ENCODE peak calls at places on chromosomes 13 and 19, in eight cellular contexts. M is naive thymus-derived CD4-positive, alpha-beta T cell; W is heart right ventricle; Z is aorta; I is OCI-LY7; K is K562; X is IMR-90; Y is astrocyte. E is an unnamed sample.

GRCh38 chr13:105327727-105328126 is 1207.7 kb downstream of the EFNB2 start:
- DNase-seq in W (no peak), Z (no peak), I (no peak), Y (peak), K (no peak), M (no peak), X (peak), E (no peak)

GRCh38 chr19:35013047-35013819 is 13.1 kb downstream of the GRAMD1A start:
- DNase-seq in Z (peak), X (peak), W (peak), M (peak), Y (peak), K (peak), I (peak), E (peak)

GRCh38 chr19:14383898-14384669 is 2.8 kb downstream of the ADGRE5 start:
- DNase-seq in M (no peak), Y (peak), I (peak), K (peak), X (peak), Z (no peak), W (no peak), E (no peak)

GRCh38 chr13:114116734-114117133 is 15.7 kb downstream of the RASA3 start:
- DNase-seq in Y (no peak), I (no peak), W (no peak), M (no peak), K (no peak), Z (no peak), X (no peak), E (peak)

GRCh38 chr19:29785955-29786589 is 25.7 kb upstream of the CCNE1 start:
- DNase-seq in X (no peak), Y (no peak), W (no peak), K (peak), Z (no peak), I (peak), M (no peak), E (peak)

GRCh38 chr13:112995395-112996091 is 26.5 kb downstream of the MCF2L start:
- DNase-seq in Z (no peak), K (no peak), Y (no peak), X (no peak), W (peak), M (no peak), I (no peak), E (peak)

GRCh38 chr19:15337202-15337601 is 4.9 kb upstream of the BRD4 start:
- DNase-seq in K (no peak), I (no peak), M (no peak), X (peak), Z (no peak), Y (peak), W (no peak), E (no peak)

GRCh38 chr13:73782781-73783180 is 351.4 kb downstream of the KLF12 start:
- DNase-seq in Y (peak), X (peak), W (no peak), Z (no peak), K (no peak), M (no peak), I (no peak), E (no peak)

GRCh38 chr13:80363890-80364503 is 23.1 kb upstream of the SPRY2 start:
- DNase-seq in K (peak), Y (no peak), Z (no peak), M (no peak), X (peak), W (no peak), I (peak), E (no peak)

GRCh38 chr19:16654151-16654550 is 5.8 kb downstream of the SMIM7 start:
- DNase-seq in W (no peak), I (no peak), X (no peak), Y (no peak), Z (no peak), M (no peak), K (no peak), E (no peak)

GRCh38 chr19:46654621-46655152 is 6.3 kb downstream of the DACT3 start:
- DNase-seq in I (no peak), M (no peak), Z (peak), K (no peak), X (no peak), Y (no peak), W (no peak), E (peak)

GRCh38 chr19:46551175-46551574 is 50.0 kb upstream of the CALM3 start:
- DNase-seq in W (no peak), K (no peak), Z (no peak), X (no peak), M (no peak), I (no peak), Y (no peak), E (no peak)

GRCh38 chr19:17170538-17171297 is 44.4 kb upstream of the USE1 start:
- DNase-seq in W (no peak), X (no peak), Z (no peak), Y (no peak), I (peak), M (no peak), K (no peak), E (no peak)

GRCh38 chr13:84126671-84127171 is 244.4 kb upstream of the SLITRK1 start:
- DNase-seq in Y (peak), X (no peak), Z (peak), W (no peak), K (no peak), I (no peak), M (no peak), E (peak)

GRCh38 chr19:23999821-24000610 is 85.3 kb downstream of the ZNF726 start:
- DNase-seq in Z (no peak), K (no peak), W (no peak), X (no peak), Y (no peak), M (no peak), I (no peak), E (no peak)

DNA sequence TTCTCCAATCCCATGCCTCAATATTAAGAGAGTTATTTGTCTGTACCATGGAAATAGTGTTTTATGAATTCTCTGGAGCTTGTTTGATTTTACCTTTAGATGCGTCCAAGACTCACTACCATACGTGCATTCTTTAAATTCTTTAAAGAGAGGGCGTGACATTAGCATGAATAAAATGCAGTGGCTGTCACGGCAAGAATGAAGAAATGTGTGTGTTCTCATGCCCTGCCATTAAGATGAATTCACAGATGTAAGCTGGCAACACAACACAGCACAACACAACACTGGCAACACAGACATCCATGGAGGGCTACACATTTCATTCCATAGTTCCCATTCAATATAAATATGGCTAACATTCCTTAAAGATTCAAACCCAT is 213.4 kb downstream of the ENOX1 start:
- DNase-seq in Z (no peak), Y (peak), W (no peak), M (no peak), K (no peak), I (no peak), X (no peak), E (no peak)
- H3K27ac ChIP-seq in Z (no peak), Y (no peak), W (no peak), M (no peak), K (no peak), I (no peak), X (no peak), E (no peak)

GRCh38 chr19:12778905-12779161 is 3.5 kb upstream of the HOOK2 start:
- DNase-seq in W (no peak), M (no peak), I (no peak), K (no peak), Z (no peak), Y (no peak), X (no peak), E (no peak)
- H3K4me3 ChIP-seq in W (peak), M (no peak), I (peak), K (peak), Z (no peak), Y (peak), X (no peak), E (peak)

GRCh38 chr13:100196380-100196779 is 107.5 kb downstream of the PCCA start:
- DNase-seq in W (no peak), I (no peak), X (no peak), K (no peak), M (no peak), Y (no peak), Z (no peak), E (no peak)
- H3K27ac ChIP-seq in W (no peak), I (no peak), X (no peak), K (no peak), M (no peak), Y (no peak), Z (no peak), E (no peak)

DNA sequence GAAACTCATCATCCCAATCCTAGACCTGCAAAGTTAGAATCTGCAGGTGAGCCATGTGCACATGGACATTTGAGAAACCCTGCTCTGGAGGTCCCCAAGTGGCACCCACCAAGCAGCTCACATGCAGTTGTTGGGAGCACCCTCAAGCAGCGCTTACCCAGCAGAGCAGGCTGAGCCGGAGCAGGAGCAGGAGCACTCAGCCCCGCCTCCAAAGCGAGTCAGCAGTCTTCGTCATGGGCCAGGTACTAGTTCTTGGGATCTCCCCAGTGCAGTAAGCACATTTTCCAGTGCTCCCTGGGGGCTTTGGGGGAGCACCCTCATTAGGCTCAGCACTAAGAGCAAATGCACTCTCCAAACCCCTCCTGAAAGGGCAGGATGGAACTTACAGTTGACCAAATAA is 572.7 kb downstream of the IRS2 start:
- DNase-seq in Z (no peak), K (no peak), I (no peak), M (no peak), W (no peak), X (no peak), Y (no peak), E (no peak)
- H3K4me3 ChIP-seq in Z (no peak), K (no peak), I (no peak), M (no peak), W (no peak), X (no peak), Y (no peak), E (no peak)

DNA sequence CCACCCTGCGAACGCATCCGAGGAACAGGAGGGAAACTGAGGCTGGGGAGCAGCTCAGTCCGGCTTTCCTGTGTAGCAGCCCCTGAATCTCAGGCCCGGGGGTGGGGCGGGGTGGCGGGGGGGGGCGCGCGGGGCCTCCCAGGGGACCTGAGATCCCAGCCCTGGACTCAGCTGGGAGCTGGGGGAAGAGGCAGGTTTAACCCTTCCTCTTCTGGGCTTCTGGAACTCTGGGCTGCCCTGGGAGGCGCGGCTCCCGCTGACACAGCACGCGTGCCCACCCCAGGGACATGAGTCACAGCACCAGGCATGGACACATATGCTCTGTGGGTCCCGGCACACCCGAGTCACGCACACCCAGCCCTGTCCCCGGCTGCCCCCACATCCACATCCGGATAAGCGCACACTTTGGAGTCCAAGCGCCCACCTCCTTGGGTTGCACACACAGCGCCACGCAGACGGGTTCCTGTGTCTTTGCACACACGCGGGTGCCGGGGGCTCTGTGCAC is 3.5 kb upstream of the CIRBP start:
- DNase-seq in K (peak), X (peak), W (peak), I (no peak), Y (peak), M (no peak), Z (peak), E (no peak)
- H3K27ac ChIP-seq in K (peak), X (peak), W (peak), I (peak), Y (peak), M (no peak), Z (no peak), E (peak)

DNA sequence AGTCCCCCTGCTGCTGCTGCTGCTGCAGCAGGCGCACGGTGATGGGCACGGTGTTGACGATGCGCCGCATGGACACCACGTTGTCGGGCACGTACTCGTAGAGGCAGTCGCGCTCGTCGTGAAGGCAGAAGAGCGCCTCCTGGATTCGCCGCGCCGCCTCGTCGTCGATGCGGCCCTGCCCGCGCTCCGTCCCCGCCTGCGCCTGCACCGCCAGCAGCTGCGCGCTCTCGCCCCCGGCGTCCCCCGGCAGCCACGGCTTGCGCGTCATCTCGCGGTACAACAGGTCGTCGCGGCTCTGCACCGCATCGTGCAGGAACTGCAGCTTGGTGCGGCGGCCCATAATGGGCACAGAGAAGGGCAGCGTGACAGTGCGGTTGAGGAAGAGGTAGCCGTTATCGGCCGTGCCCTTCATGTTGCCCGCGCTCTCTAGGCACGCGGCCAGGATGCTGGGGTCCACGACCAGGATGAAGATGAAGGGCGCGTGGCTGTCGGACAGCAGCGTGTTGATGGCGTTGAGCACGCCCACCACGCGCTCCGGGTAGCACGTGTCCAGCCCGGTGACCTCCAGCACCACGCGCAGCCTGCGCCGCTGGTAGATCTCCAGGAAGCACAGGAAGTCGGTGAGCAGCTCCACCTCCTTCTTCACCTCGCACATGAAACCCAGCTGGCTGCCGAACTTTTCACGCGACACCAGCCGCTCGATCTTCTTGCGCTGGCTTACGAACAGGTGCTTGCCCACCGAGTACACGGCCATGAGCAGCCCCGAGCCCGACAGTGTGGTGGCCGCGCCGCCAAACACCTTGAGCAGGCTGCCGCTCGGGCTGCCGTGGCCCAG is 8.1 kb downstream of the NKPD1 start:
- DNase-seq in I (no peak), K (no peak), Y (peak), Z (no peak), W (peak), X (peak), M (peak), E (no peak)
- H3K4me3 ChIP-seq in I (no peak), K (no peak), Y (peak), Z (no peak), W (peak), X (peak), M (peak), E (peak)

E was measured in left lung.